ENCODE peak calls at places on chromosomes 2 and 18, in nine cellular contexts. W is fibroblast of mammary gland, E is upper lobe of left lung, L is mucosa of descending colon, D is cardiac fibroblast, U is NB4, J is heart right ventricle, A is body of pancreas, Y is bronchial epithelial cell. H is an unnamed sample.

GRCh38 chr2:235050992-235051351 is 99.2 kb downstream of the SH3BP4 start:
- DNase-seq in W (peak; percentile 89), U (peak; percentile 54), L (peak; percentile 95), A (peak; percentile 99), J (peak; percentile 94), E (peak; percentile 91), D (peak; percentile 90), Y (peak; percentile 82), H (peak; percentile 83)

GRCh38 chr2:159976527-159977163 is 85.8 kb downstream of the PLA2R1 start:
- DNase-seq in D (no peak), L (no peak), Y (no peak), W (no peak), J (no peak), E (no peak), A (no peak), U (no peak), H (no peak)

GRCh38 chr18:64330161-64330560 is 181.3 kb upstream of the LINC00305 start:
- DNase-seq in E (no peak), D (no peak), U (peak; percentile 28), A (no peak), J (no peak), W (no peak), L (no peak), Y (no peak), H (no peak)

GRCh38 chr2:237152361-237152760 is 66.7 kb downstream of the COPS8 start:
- DNase-seq in Y (no peak), E (no peak), L (no peak), J (no peak), A (no peak), U (no peak), W (no peak), D (no peak), H (no peak)

GRCh38 chr2:161166538-161167409 is 6.5 kb downstream of the TANK start:
- DNase-seq in E (no peak), A (no peak), Y (peak; percentile 51), W (peak; percentile 64), D (no peak), J (no peak), U (no peak), L (no peak), H (no peak)

GRCh38 chr2:80501874-80502624 is 197.5 kb upstream of the LRRTM1 start:
- DNase-seq in L (no peak), Y (no peak), D (no peak), E (no peak), W (no peak), U (no peak), J (no peak), A (no peak), H (peak; percentile 32)

GRCh38 chr2:96927420-96928171 is 57.7 kb upstream of the SEMA4C start:
- DNase-seq in E (peak; percentile 72), Y (peak; percentile 97), J (peak; percentile 56), L (no peak), U (no peak), W (no peak), A (peak; percentile 44), D (peak; percentile 22), H (peak; percentile 82)

GRCh38 chr2:54904836-54905235 is 145.4 kb downstream of the RTN4 start:
- DNase-seq in W (no peak), A (peak; percentile 20), E (no peak), L (peak; percentile 75), D (no peak), Y (peak; percentile 65), J (no peak), U (no peak), H (no peak)

GRCh38 chr18:48786621-48787522 is 163.9 kb downstream of the SMAD7 start:
- DNase-seq in E (no peak), A (peak; percentile 6), L (no peak), U (no peak), Y (no peak), J (no peak), D (no peak), W (no peak), H (peak; percentile 42)
- H3K4me3 ChIP-seq in E (no peak overlapping the region), A (no peak overlapping the region), L (no peak overlapping the region), U (no peak overlapping the region), Y (no peak overlapping the region), J (no peak overlapping the region), D (no peak overlapping the region), W (no peak overlapping the region), H (no peak overlapping the region)

GRCh38 chr2:216696321-216696720 is 972 bp upstream of the IGFBP5 start:
- DNase-seq in E (no peak), A (no peak), L (no peak), Y (no peak), D (no peak), U (no peak), W (no peak), J (no peak), H (no peak)

GRCh38 chr2:216696751-216697560 is 1.6 kb upstream of the IGFBP5 start:
- DNase-seq in Y (peak; percentile 49), W (peak; percentile 49), J (no peak), U (peak; percentile 59), A (no peak), D (peak; percentile 51), L (no peak), E (no peak), H (no peak)

GRCh38 chr2:216694826-216695217 is 527 bp downstream of the IGFBP5 start:
- DNase-seq in U (no peak), D (no peak), J (no peak), W (no peak), E (no peak), L (no peak), A (no peak), Y (no peak), H (no peak)

GRCh38 chr2:216694201-216694825 is 1.0 kb downstream of the IGFBP5 start:
- DNase-seq in J (no peak), Y (peak; percentile 17), E (peak; percentile 35), U (peak; percentile 46), A (peak; percentile 54), W (no peak), L (no peak), D (peak; percentile 35), H (no peak)

GRCh38 chr2:216695401-216695821 is at the start of gene IGFBP5:
- DNase-seq in E (peak; percentile 47), Y (peak; percentile 29), W (peak; percentile 73), J (peak; percentile 92), A (peak; percentile 81), U (peak; percentile 18), L (peak; percentile 65), D (peak; percentile 92), H (peak; percentile 72)
- TF ChIP-seq CTCF in E (no peak), Y (peak; percentile 10), W (peak; percentile 3), J (no peak), A (no peak), U (no peak), L (no peak), D (no peak), H (no peak)

DNA sequence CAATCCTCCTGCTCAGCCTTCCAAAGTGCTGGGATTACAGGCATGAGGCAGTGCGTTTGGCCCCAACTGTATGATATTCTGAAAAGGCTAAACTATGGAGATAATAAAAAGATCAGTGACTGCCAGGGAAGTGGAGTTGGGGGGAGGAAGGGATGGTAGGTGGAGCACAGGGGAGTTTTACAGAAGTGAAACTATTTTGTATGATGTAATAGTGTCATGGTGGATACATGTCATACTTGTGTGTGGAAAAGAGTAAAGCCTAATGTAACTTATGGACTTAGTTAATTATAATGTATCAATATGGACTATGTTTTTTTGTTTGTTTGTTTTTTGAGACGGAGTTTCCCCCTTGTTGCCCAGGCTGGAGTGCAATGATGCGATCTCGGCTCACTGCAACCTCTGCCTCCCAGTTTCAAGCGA is 2.9 kb upstream of the GGCX start:
- DNase-seq in Y (no peak), W (no peak), D (no peak), L (no peak), U (peak; percentile 89), J (no peak), E (no peak), A (no peak), H (no peak)
- H3K4me3 ChIP-seq in Y (no peak overlapping the region), W (no peak overlapping the region), D (no peak overlapping the region), L (no peak overlapping the region), U (no peak overlapping the region), J (no peak overlapping the region), E (no peak overlapping the region), A (no peak overlapping the region), H (no peak overlapping the region)

GRCh38 chr2:179444056-179444455 is 179.4 kb upstream of the SESTD1 start:
- DNase-seq in A (no peak), E (no peak), W (peak; percentile 41), Y (no peak), J (no peak), U (no peak), L (peak; percentile 9), D (peak; percentile 49), H (no peak)
- TF ChIP-seq CTCF in A (no peak), E (no peak), W (no peak), Y (no peak), J (no peak), U (no peak), L (no peak), D (no peak), H (no peak)

H was measured in dorsolateral prefrontal cortex.